ENCODE peak calls at places on chromosomes 12 and 14, in eight cellular contexts. U, H, D, G, O, M, X and R are unnamed samples.

GRCh38 chr12:68391905-68392304 is 59.7 kb upstream of the MDM1 start:
- DNase-seq in U (no peak), H (no peak), D (no peak), G (no peak), O (no peak), M (no peak), X (no peak), R (no peak)

GRCh38 chr12:9051156-9051545 is 61.8 kb downstream of the KLRG1 start:
- DNase-seq in U (no peak), H (no peak), D (no peak), G (no peak), O (no peak), M (no peak), X (no peak), R (no peak)

GRCh38 chr12:102959391-102959790 is 1.9 kb downstream of the ASCL1 start:
- DNase-seq in U (no peak), H (no peak), D (no peak), G (no peak), O (no peak), M (no peak), X (no peak), R (no peak)

GRCh38 chr12:92971869-92972524 is 42.9 kb upstream of the EEA1 start:
- DNase-seq in U (no peak), H (peak; percentile 75), D (no peak), G (peak; percentile 54), O (no peak), M (peak; percentile 83), X (no peak), R (no peak)

GRCh38 chr14:36683083-36683724 is 21.5 kb downstream of the PAX9 start:
- DNase-seq in U (no peak), H (no peak), D (no peak), G (no peak), O (no peak), M (peak; percentile 57), X (no peak), R (peak; percentile 80)

GRCh38 chr14:64732066-64732465 is 27.8 kb downstream of the PLEKHG3 start:
- DNase-seq in U (no peak), H (no peak), D (no peak), G (no peak), O (no peak), M (no peak), X (no peak), R (no peak)

GRCh38 chr14:54773171-54774006 is 129.2 kb downstream of the GCH1 start:
- DNase-seq in U (peak; percentile 90), H (peak; percentile 100), D (peak; percentile 59), G (peak; percentile 99), O (peak; percentile 35), M (peak; percentile 99), X (peak; percentile 80), R (peak; percentile 73)

GRCh38 chr12:104494816-104495158 is 38.0 kb downstream of the CHST11 start:
- DNase-seq in U (no peak), H (peak; percentile 63), D (no peak), G (no peak), O (peak; percentile 47), M (no peak), X (no peak), R (no peak)

GRCh38 chr12:47270782-47271664 is 191.3 kb upstream of the AMIGO2 start:
- DNase-seq in U (no peak), H (peak; percentile 71), D (no peak), G (peak; percentile 97), O (no peak), M (peak; percentile 96), X (no peak), R (no peak)

GRCh38 chr12:6468283-6468575 is 2.2 kb downstream of the VAMP1 start:
- DNase-seq in U (no peak), H (no peak), D (no peak), G (no peak), O (no peak), M (peak; percentile 29), X (no peak), R (no peak)

GRCh38 chr12:64781374-64782029 is 22.3 kb upstream of the GNS start:
- DNase-seq in U (no peak), H (no peak), D (peak; percentile 34), G (no peak), O (no peak), M (no peak), X (no peak), R (no peak)

GRCh38 chr12:22787557-22787956 is 162.6 kb downstream of the ETNK1 start:
- DNase-seq in U (peak; percentile 15), H (peak; percentile 7), D (no peak), G (no peak), O (no peak), M (no peak), X (no peak), R (no peak)

GRCh38 chr14:30131698-30132097 is 204.1 kb upstream of the PRKD1 start:
- DNase-seq in U (no peak), H (no peak), D (no peak), G (no peak), O (no peak), M (no peak), X (no peak), R (no peak)

GRCh38 chr12:76694369-76694768 is 69.5 kb upstream of the ZDHHC17 start:
- DNase-seq in U (peak; percentile 66), H (no peak), D (no peak), G (no peak), O (no peak), M (no peak), X (no peak), R (no peak)

GRCh38 chr12:6285532-6286306 is 24.8 kb upstream of the PLEKHG6 start:
- DNase-seq in U (no peak), H (no peak), D (no peak), G (peak; percentile 72), O (no peak), M (peak; percentile 77), X (no peak), R (no peak)

GRCh38 chr12:78062781-78063180 is 232.1 kb downstream of the NAV3 start:
- DNase-seq in U (peak; percentile 75), H (peak; percentile 83), D (peak; percentile 31), G (peak; percentile 56), O (no peak), M (peak; percentile 64), X (peak; percentile 11), R (peak; percentile 34)

GRCh38 chr12:117148642-117149041 is 41.6 kb downstream of the FBXO21 start:
- DNase-seq in U (peak; percentile 10), H (no peak), D (no peak), G (no peak), O (no peak), M (no peak), X (no peak), R (no peak)

GRCh38 chr14:49969961-49970360 is 77.1 kb downstream of the ARF6 start:
- DNase-seq in U (no peak), H (no peak), D (no peak), G (no peak), O (no peak), M (no peak), X (no peak), R (no peak)

GRCh38 chr12:60980558-60980957 is 1279.6 kb upstream of the USP15 start:
- DNase-seq in U (no peak), H (no peak), D (no peak), G (no peak), O (no peak), M (no peak), X (no peak), R (no peak)

GRCh38 chr12:93235881-93236280 is 141.8 kb upstream of the NUDT4 start:
- DNase-seq in U (no peak), H (no peak), D (no peak), G (no peak), O (no peak), M (no peak), X (no peak), R (no peak)

GRCh38 chr12:53939141-53940108 is 794 bp downstream of the HOXC13 start:
- DNase-seq in U (no peak), H (peak; percentile 60), D (no peak), G (peak; percentile 69), O (no peak), M (peak; percentile 88), X (no peak), R (no peak)
- H3K4me3 ChIP-seq in U (no peak overlapping the region), H (no peak overlapping the region), D (no peak overlapping the region), G (peak overlapping the region; percentile 88), O (no peak overlapping the region), M (no peak overlapping the region), X (no peak overlapping the region), R (peak overlapping the region; percentile 59)

GRCh38 chr14:102295301-102295700 is 9.7 kb downstream of the MOK start:
- DNase-seq in U (no peak), H (peak; percentile 43), D (no peak), G (no peak), O (no peak), M (no peak), X (no peak), R (no peak)
- TF ChIP-seq CTCF in U (no peak), H (peak; percentile 51), D (no peak), G (peak; percentile 17), O (no peak), M (peak; percentile 24), X (no peak), R (no peak)

GRCh38 chr12:131578828-131579227 is 132.1 kb upstream of the SFSWAP start:
- DNase-seq in U (no peak), H (no peak), D (no peak), G (no peak), O (no peak), M (no peak), X (no peak), R (no peak)
- H3K4me3 ChIP-seq in U (no peak overlapping the region), H (no peak overlapping the region), D (no peak overlapping the region), G (no peak overlapping the region), O (no peak overlapping the region), M (no peak overlapping the region), X (no peak overlapping the region), R (no peak overlapping the region)

DNA sequence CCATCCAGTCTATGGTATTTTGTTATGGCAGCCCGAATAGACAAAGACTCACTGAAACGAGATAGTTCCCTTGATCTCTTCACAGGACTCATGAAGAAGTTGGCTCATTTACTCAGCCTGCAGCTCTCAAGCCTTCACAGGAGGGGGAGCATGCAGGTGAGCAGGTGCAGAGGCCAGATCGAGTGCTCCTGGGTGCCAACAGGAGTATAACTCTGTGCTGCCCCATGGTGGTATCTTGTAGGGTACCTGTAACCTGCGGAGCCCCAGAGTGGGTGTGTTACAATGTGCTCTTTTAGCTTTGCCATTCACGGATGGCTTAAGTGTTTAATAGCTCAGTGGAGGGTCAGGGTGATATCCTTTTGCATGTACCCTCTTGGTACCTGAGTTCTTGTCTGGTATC is 159.5 kb downstream of the METTL25 start:
- DNase-seq in U (no peak), H (no peak), D (no peak), G (no peak), O (no peak), M (no peak), X (no peak), R (no peak)
- TF ChIP-seq CTCF in U (no peak), H (no peak), D (no peak), G (peak; percentile 2), O (no peak), M (no peak), X (no peak), R (no peak)

DNA sequence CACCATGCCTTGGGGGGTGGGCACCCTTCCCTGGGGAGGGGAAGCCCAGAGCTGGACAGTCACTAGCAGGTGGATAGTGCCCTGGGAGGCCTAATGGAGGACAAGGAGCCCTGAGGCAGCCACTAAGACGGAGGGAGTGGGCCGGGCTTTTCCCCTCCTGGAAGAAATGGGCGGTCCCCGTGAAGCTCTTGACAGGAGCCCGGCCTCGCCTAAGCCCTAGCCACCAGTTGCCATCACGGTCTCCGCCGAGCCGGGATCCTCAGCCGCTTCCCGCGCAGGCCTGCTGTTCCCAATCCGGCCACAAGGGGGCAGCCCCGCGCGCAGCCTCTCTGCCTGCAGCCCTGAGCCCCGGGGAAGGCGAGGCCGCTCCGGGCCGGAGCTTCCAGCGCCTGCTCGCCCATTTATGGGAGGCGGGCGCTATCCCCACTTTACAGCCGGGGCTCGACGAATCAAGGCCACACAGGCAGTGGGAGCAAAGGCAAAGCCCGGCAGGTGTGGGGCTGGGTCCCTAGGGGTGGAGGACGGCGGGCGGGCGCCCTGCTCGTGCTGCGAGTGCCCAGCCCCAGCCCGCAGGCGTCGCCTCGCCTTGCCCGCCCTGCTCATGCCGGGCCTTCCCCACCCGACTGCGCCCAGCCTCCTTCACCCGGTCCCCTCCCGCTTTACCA is 61.5 kb downstream of the LGMN start:
- DNase-seq in U (peak; percentile 79), H (peak; percentile 78), D (peak; percentile 86), G (peak; percentile 51), O (no peak), M (peak; percentile 66), X (peak; percentile 82), R (no peak)
- H3K4me3 ChIP-seq in U (no peak overlapping the region), H (peak overlapping the region; percentile 32), D (peak overlapping the region; percentile 51), G (no peak overlapping the region), O (no peak overlapping the region), M (peak overlapping the region; percentile 21), X (peak overlapping the region; percentile 24), R (no peak overlapping the region)